ENCODE peak calls at places on chromosome 20, in six cellular contexts. G is mesendoderm, J is neuronal stem cell, V is H1, Q is H9, D is mesenchymal stem cell. T is an unnamed sample.
A peak's percentile ranks its signal among the peaks of the same experiment; 100 is the strongest.

GRCh38 chr20:20366551-20366895 is 1.4 kb upstream of the INSM1 start:
- DNase-seq in G (no peak), J (no peak), V (no peak), Q (no peak), D (no peak), T (no peak)

GRCh38 chr20:45405566-45406259 is 2.4 kb upstream of the DBNDD2 start:
- DNase-seq in G (peak; percentile 10), J (peak; percentile 27), V (peak; percentile 66), Q (peak; percentile 40), D (peak; percentile 14), T (no peak)

GRCh38 chr20:8156603-8157079 is 24.6 kb downstream of the PLCB1 start:
- DNase-seq in G (no peak), J (no peak), V (no peak), Q (no peak), D (peak; percentile 63), T (peak; percentile 59)

GRCh38 chr20:14093652-14094051 is 98.3 kb downstream of the MACROD2 start:
- DNase-seq in G (no peak), J (no peak), V (no peak), Q (no peak), D (no peak), T (no peak)

GRCh38 chr20:61789329-61789728 is 276.4 kb downstream of the TAF4 start:
- DNase-seq in G (no peak), J (no peak), V (no peak), Q (no peak), D (no peak), T (no peak)

GRCh38 chr20:10863337-10864060 is 189.7 kb upstream of the JAG1 start:
- DNase-seq in G (peak; percentile 29), J (no peak), V (no peak), Q (no peak), D (peak; percentile 50), T (peak; percentile 90)

GRCh38 chr20:58237318-58238182 is 9.1 kb upstream of the ANKRD60 start:
- DNase-seq in G (no peak), J (no peak), V (no peak), Q (no peak), D (peak; percentile 79), T (peak; percentile 82)

GRCh38 chr20:57594092-57594911 is 25.9 kb downstream of the ZBP1 start:
- DNase-seq in G (peak; percentile 34), J (peak; percentile 62), V (peak; percentile 93), Q (peak; percentile 62), D (peak; percentile 30), T (peak; percentile 8)

GRCh38 chr20:17138237-17138636 is 88.6 kb upstream of the PCSK2 start:
- DNase-seq in G (peak; percentile 24), J (no peak), V (no peak), Q (no peak), D (no peak), T (no peak)

GRCh38 chr20:59455392-59456341 is 148.7 kb upstream of the PHACTR3 start:
- DNase-seq in G (peak; percentile 42), J (peak; percentile 52), V (peak; percentile 50), Q (no peak), D (no peak), T (peak; percentile 10)

DNA sequence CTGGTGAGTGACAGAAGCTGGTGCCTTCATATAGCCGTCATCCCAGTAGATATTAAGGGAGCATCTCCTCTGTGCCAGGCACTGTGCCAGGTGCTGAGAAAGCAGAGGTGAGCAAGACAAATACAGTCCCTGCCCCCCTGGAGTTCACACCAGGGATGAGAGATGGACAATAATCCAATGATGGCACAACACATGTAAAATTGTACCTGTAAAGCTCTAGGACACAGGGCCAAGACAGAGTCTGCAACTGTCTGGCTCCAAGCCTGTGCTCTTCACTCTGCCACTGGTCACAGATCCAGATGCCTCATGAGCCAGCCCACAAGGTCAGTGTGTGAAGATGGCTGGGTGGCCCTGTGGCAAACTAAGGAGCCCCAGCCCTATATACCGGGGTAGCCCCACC is 133.8 kb downstream of the EYA2 start:
- DNase-seq in G (no peak), J (no peak), V (no peak), Q (no peak), D (no peak), T (no peak)
- H2BK15ac ChIP-seq in G (no peak overlapping the region), J (no peak overlapping the region), V (no peak overlapping the region), Q (no peak overlapping the region), D (no peak overlapping the region), T (no peak overlapping the region)

GRCh38 chr20:63168861-63169260 is 47.1 kb downstream of the YTHDF1 start:
- DNase-seq in G (no peak), J (no peak), V (no peak), Q (no peak), D (no peak), T (no peak)

GRCh38 chr20:63166423-63167020 is 49.4 kb downstream of the YTHDF1 start:
- DNase-seq in G (no peak), J (no peak), V (no peak), Q (no peak), D (no peak), T (no peak)

GRCh38 chr20:63165538-63166422 is 50.2 kb downstream of the YTHDF1 start:
- DNase-seq in G (no peak), J (no peak), V (no peak), Q (no peak), D (no peak), T (no peak)

GRCh38 chr20:63167918-63168520 is 47.9 kb downstream of the YTHDF1 start:
- DNase-seq in G (no peak), J (no peak), V (no peak), Q (peak; percentile 79), D (no peak), T (no peak)

DNA sequence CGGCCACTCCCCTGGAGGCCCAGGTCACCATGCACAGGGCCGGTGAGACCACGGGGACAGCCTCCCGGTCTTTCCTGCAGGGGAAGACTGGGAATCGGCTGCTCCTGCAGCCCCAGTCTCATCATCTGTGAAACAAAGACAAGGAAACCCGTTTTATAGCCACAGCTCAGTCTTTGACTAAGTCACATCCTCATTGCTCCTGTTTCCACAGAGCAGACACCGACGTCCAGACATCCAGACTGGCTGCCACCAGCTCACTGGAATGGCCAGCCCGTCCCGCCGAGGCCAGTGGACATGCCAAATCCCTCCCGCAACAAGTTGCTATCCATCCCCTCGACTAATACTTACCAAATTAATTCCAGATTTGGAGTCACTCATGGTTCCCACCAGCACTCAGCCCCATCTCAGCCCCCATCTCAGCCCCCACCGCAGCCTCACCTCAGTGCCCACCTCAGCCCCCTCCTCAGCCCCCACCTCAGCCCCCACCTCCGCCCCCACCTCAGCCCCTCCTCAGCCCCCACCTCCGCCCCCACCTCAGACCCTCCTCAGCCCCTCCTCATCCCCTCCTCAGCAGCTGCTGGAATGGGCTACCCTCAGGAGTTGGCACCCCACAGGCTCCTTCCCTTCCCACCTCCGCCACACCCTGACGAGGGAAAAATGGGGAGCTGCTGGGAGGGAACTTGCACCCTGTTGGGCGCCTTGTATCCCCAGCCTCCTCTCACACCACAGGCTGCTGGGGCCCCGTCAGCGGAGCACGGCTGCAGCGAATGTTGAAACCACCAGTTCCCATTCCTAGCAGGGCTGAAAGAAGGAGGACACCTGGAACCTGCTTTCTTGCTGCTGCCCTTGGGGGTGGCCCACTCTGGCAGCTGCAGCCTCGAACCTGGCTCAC is 48.7 kb downstream of the YTHDF1 start:
- DNase-seq in G (peak; percentile 29), J (no peak), V (no peak), Q (peak; percentile 78), D (no peak), T (no peak)
- H2BK15ac ChIP-seq in G (no peak overlapping the region), J (no peak overlapping the region), V (peak overlapping the region; percentile 81), Q (no peak overlapping the region), D (no peak overlapping the region), T (no peak overlapping the region)

GRCh38 chr20:40441771-40442170 is 247.3 kb downstream of the MAFB start:
- DNase-seq in G (no peak), J (no peak), V (no peak), Q (no peak), D (no peak), T (no peak)
- H2BK15ac ChIP-seq in G (no peak overlapping the region), J (no peak overlapping the region), V (no peak overlapping the region), Q (no peak overlapping the region), D (no peak overlapping the region), T (no peak overlapping the region)

GRCh38 chr20:41201760-41202159 is 64.4 kb downstream of the PLCG1 start:
- DNase-seq in G (no peak), J (no peak), V (no peak), Q (no peak), D (no peak), T (no peak)
- H2BK15ac ChIP-seq in G (no peak overlapping the region), J (no peak overlapping the region), V (no peak overlapping the region), Q (no peak overlapping the region), D (no peak overlapping the region), T (no peak overlapping the region)

GRCh38 chr20:42901689-42902518 is 287.8 kb downstream of the PTPRT start:
- DNase-seq in G (no peak), J (no peak), V (no peak), Q (no peak), D (no peak), T (no peak)
- H2BK15ac ChIP-seq in G (no peak overlapping the region), J (no peak overlapping the region), V (no peak overlapping the region), Q (no peak overlapping the region), D (no peak overlapping the region), T (no peak overlapping the region)

GRCh38 chr20:6766433-6766832 is 1.1 kb upstream of the BMP2 start:
- DNase-seq in G (no peak), J (no peak), V (no peak), Q (no peak), D (no peak), T (no peak)
- H2BK15ac ChIP-seq in G (no peak overlapping the region), J (no peak overlapping the region), V (peak overlapping the region; percentile 68), Q (no peak overlapping the region), D (no peak overlapping the region), T (no peak overlapping the region)